ENCODE peak calls at places on chromosomes 11 and 22, in five cellular contexts. D is stomach, N is uterus, E is cardiac fibroblast, G is activated B cell treated with CpG ODN at 0.5 μM for 24 hours. F is an unnamed sample.

GRCh38 chr11:120548682-120549209 is 37.2 kb downstream of the GRIK4 start:
- DNase-seq in E (no peak), G (no peak), N (no peak), D (no peak), F (no peak)

GRCh38 chr11:44986315-44986714 is 35.6 kb upstream of the TP53I11 start:
- DNase-seq in E (no peak), D (peak; percentile 16), G (no peak), N (no peak), F (no peak)

GRCh38 chr11:62649486-62649885 is 3.1 kb upstream of the GANAB start:
- DNase-seq in G (no peak), D (no peak), N (no peak), E (no peak), F (no peak)

GRCh38 chr11:72189448-72190250 is 2.3 kb upstream of the FOLR1 start:
- DNase-seq in N (peak; percentile 38), D (no peak), E (no peak), G (no peak), F (peak; percentile 84)

GRCh38 chr11:10674991-10675440 is 18.5 kb downstream of the IRAG1 start:
- DNase-seq in D (no peak), G (no peak), N (peak; percentile 56), E (no peak), F (no peak)

GRCh38 chr11:125588505-125588904 is 4.1 kb upstream of the STT3A start:
- DNase-seq in N (no peak), G (no peak), D (no peak), E (no peak), F (no peak)

GRCh38 chr22:24188705-24189248 is 7.5 kb downstream of the SUSD2 start:
- DNase-seq in D (no peak), G (no peak), E (no peak), N (no peak), F (no peak)

GRCh38 chr11:2825886-2826678 is 59.5 kb downstream of the CDKN1C start:
- DNase-seq in G (no peak), N (peak; percentile 92), D (no peak), E (peak; percentile 98), F (peak; percentile 76)

GRCh38 chr11:83543918-83544491 is 257.8 kb upstream of the CCDC90B start:
- DNase-seq in E (no peak), G (no peak), N (no peak), D (no peak), F (no peak)

GRCh38 chr11:30314625-30315024 is 8.3 kb upstream of the ARL14EP start:
- DNase-seq in G (no peak), D (no peak), E (peak; percentile 30), N (no peak), F (no peak)

GRCh38 chr11:128409476-128409875 is 177.9 kb downstream of the ETS1 start:
- DNase-seq in E (peak; percentile 81), G (no peak), D (no peak), N (no peak), F (no peak)

GRCh38 chr11:32297629-32298028 is 137.7 kb downstream of the WT1 start:
- DNase-seq in N (no peak), E (peak; percentile 72), G (no peak), D (no peak), F (no peak)

GRCh38 chr11:96037267-96037990 is 113.5 kb upstream of the MTMR2 start:
- DNase-seq in D (no peak), E (no peak), N (no peak), G (no peak), F (no peak)

GRCh38 chr22:33821290-33821689 is 99.0 kb downstream of the LARGE1 start:
- DNase-seq in N (no peak), E (no peak), G (no peak), D (no peak), F (no peak)

GRCh38 chr22:31604137-31604705 is 57.8 kb downstream of the PISD start:
- DNase-seq in G (no peak), N (no peak), D (no peak), E (no peak), F (no peak)

GRCh38 chr22:35638408-35638807 is 9.8 kb upstream of the APOL6 start:
- DNase-seq in G (no peak), N (peak; percentile 91), D (no peak), E (peak; percentile 91), F (peak; percentile 55)

GRCh38 chr11:61972112-61972795 is 4.8 kb upstream of the FTH1 start:
- DNase-seq in N (no peak), D (no peak), G (peak; percentile 4), E (no peak), F (no peak)

GRCh38 chr11:111554532-111554931 is 14.0 kb downstream of the LAYN start:
- DNase-seq in E (no peak), N (no peak), G (no peak), D (no peak), F (no peak)

GRCh38 chr11:12114487-12115033 is 4.2 kb downstream of the MICAL2 start:
- DNase-seq in E (peak; percentile 81), N (no peak), D (no peak), G (no peak), F (no peak)

GRCh38 chr11:27976262-27976661 is 131.7 kb downstream of the KIF18A start:
- DNase-seq in D (no peak), N (no peak), G (no peak), E (peak; percentile 59), F (no peak)

GRCh38 chr11:22338465-22338810 is 257 bp downstream of the SLC17A6 start:
- DNase-seq in D (no peak), N (no peak), E (no peak), G (no peak), F (no peak)

GRCh38 chr22:37054600-37055365 is 3.2 kb downstream of the KCTD17 start:
- DNase-seq in D (no peak), N (no peak), E (no peak), G (no peak), F (no peak)

GRCh38 chr22:27435839-27436581 is 365.5 kb downstream of the MN1 start:
- DNase-seq in N (peak; percentile 74), G (no peak), D (no peak), E (peak; percentile 80), F (no peak)

GRCh38 chr11:58057481-58057880 is 26.7 kb downstream of the OR6Q1 start:
- DNase-seq in D (no peak), G (no peak), E (no peak), N (no peak), F (no peak)

GRCh38 chr11:120054016-120054752 is 83.7 kb downstream of the TRIM29 start:
- DNase-seq in N (no peak), E (no peak), G (no peak), D (no peak), F (no peak)

GRCh38 chr22:23058063-23058462 is 12.3 kb upstream of the GNAZ start:
- DNase-seq in D (peak; percentile 7), N (no peak), E (no peak), G (no peak), F (no peak)

GRCh38 chr11:125939081-125939521 is 6.7 kb upstream of the VSIG10L2 start:
- DNase-seq in D (peak; percentile 5), G (no peak), N (peak; percentile 73), E (peak; percentile 60), F (peak; percentile 51)

GRCh38 chr11:57638005-57638760 is 11.5 kb downstream of the YPEL4 start:
- DNase-seq in N (peak; percentile 82), D (peak; percentile 36), G (no peak), E (peak; percentile 88), F (peak; percentile 75)

GRCh38 chr22:30837531-30837930 is 131.0 kb downstream of the MORC2 start:
- DNase-seq in E (no peak), G (no peak), N (no peak), D (peak; percentile 11), F (no peak)

GRCh38 chr11:85756401-85757200 is 54.3 kb downstream of the SYTL2 start:
- DNase-seq in D (peak; percentile 58), E (no peak), N (no peak), G (no peak), F (no peak)

GRCh38 chr11:108511851-108512474 is 13.8 kb upstream of the POGLUT3 start:
- DNase-seq in D (no peak), G (no peak), N (no peak), E (peak; percentile 2), F (no peak)

GRCh38 chr11:19268901-19269300 is 28.2 kb upstream of the E2F8 start:
- DNase-seq in G (no peak), N (no peak), D (no peak), E (no peak), F (no peak)

GRCh38 chr11:111410951-111411350 is 31.9 kb upstream of the POU2AF1 start:
- DNase-seq in E (no peak), N (no peak), D (no peak), G (no peak), F (no peak)

GRCh38 chr11:27710536-27710935 is 10.3 kb upstream of the BDNF start:
- DNase-seq in E (no peak), N (no peak), D (no peak), G (no peak), F (no peak)

GRCh38 chr11:70710192-70710965 is 312.1 kb downstream of the CTTN start:
- DNase-seq in N (no peak), D (no peak), G (no peak), E (no peak), F (no peak)

GRCh38 chr11:112625816-112626215 is 335.4 kb upstream of the NCAM1 start:
- DNase-seq in E (no peak), D (no peak), G (no peak), N (no peak), F (no peak)
- TF ChIP-seq CTCF in E (no peak), D (no peak), G (no peak), N (no peak), F (no peak)

GRCh38 chr11:91263698-91264097 is 960.9 kb upstream of the FAT3 start:
- DNase-seq in N (no peak), G (no peak), D (no peak), E (no peak), F (no peak)

GRCh38 chr11:91265946-91266345 is 958.7 kb upstream of the FAT3 start:
- DNase-seq in D (no peak), G (no peak), E (peak; percentile 1), N (no peak), F (no peak)

GRCh38 chr11:91257593-91258170 is 966.9 kb upstream of the FAT3 start:
- DNase-seq in G (no peak), D (no peak), N (no peak), E (no peak), F (no peak)

DNA sequence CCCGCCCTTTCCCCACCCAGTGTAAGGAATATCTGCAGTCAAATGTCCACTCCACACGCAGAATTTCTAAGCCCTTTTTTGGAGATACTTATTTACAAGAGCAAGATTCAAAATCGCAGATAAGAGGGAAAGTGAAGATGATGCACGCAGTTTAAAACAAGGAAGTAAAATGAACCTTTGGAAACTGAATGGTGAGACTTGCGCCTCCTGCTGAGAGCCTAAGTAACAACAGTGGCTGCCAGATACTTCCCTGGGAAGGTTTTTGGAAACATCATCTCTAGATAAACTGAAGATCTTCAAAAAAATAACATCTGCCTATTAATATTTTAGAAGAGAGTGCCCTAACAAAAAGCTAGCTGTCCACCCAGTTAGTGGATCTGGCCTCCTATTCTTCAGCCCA is 963.1 kb upstream of the FAT3 start:
- DNase-seq in E (no peak), G (no peak), D (no peak), N (no peak), F (no peak)
- TF ChIP-seq CTCF in E (peak; percentile 9), G (no peak), D (no peak), N (no peak), F (no peak)

GRCh38 chr22:42758929-42759629 is 38.4 kb upstream of the A4GALT start:
- DNase-seq in N (no peak), G (no peak), E (peak; percentile 74), D (no peak), F (no peak)
- TF ChIP-seq CTCF in N (no peak), G (no peak), E (peak; percentile 23), D (no peak), F (no peak)

GRCh38 chr11:65355776-65356393 is 1.3 kb downstream of the TIGD3 start:
- DNase-seq in D (no peak), N (peak; percentile 36), G (no peak), E (peak; percentile 50), F (no peak)
- TF ChIP-seq CTCF in D (no peak), N (no peak), G (no peak), E (no peak), F (no peak)

GRCh38 chr11:64275031-64275800 is 9.2 kb downstream of the BAD start:
- DNase-seq in G (no peak), N (no peak), D (no peak), E (no peak), F (no peak)
- TF ChIP-seq CTCF in G (no peak), N (no peak), D (no peak), E (no peak), F (no peak)